ENCODE peak calls at places on chromosome 3, in nine cellular contexts. One of them, this sample, is unnamed.

GRCh38 chr3:100068758-100069345 is 45.4 kb downstream of the FILIP1L start:
- DNase-seq in central memory CD4-positive, alpha-beta T cell: peak; percentile 60
- DNase-seq in H9: peak; percentile 77
- DNase-seq in stromal cell of bone marrow: peak; percentile 67
- DNase-seq in NCI-H510A treated with DMSO at 0.1 percent for 48 hours: peak; percentile 13
- DNase-seq in gastrocnemius medialis: peak; percentile 72
- DNase-seq in NCI-H1092 treated with DMSO at 0.1 percent for 48 hours: peak; percentile 79
- DNase-seq in brain pericyte: no peak
- DNase-seq in left ventricle myocardium inferior: peak; percentile 70
- DNase-seq in this sample: peak; percentile 51

GRCh38 chr3:58285334-58285733 is 20.7 kb upstream of the RPP14 start:
- DNase-seq in central memory CD4-positive, alpha-beta T cell: no peak
- DNase-seq in H9: no peak
- DNase-seq in stromal cell of bone marrow: no peak
- DNase-seq in NCI-H510A treated with DMSO at 0.1 percent for 48 hours: no peak
- DNase-seq in gastrocnemius medialis: no peak
- DNase-seq in NCI-H1092 treated with DMSO at 0.1 percent for 48 hours: no peak
- DNase-seq in brain pericyte: no peak
- DNase-seq in left ventricle myocardium inferior: no peak
- DNase-seq in this sample: no peak

GRCh38 chr3:133489466-133490085 is 83.9 kb upstream of the CDV3 start:
- DNase-seq in central memory CD4-positive, alpha-beta T cell: no peak
- DNase-seq in H9: peak; percentile 66
- DNase-seq in stromal cell of bone marrow: no peak
- DNase-seq in NCI-H510A treated with DMSO at 0.1 percent for 48 hours: no peak
- DNase-seq in gastrocnemius medialis: no peak
- DNase-seq in NCI-H1092 treated with DMSO at 0.1 percent for 48 hours: no peak
- DNase-seq in brain pericyte: no peak
- DNase-seq in left ventricle myocardium inferior: no peak
- DNase-seq in this sample: no peak

GRCh38 chr3:143700431-143700975 is 147.8 kb downstream of the SLC9A9 start:
- DNase-seq in central memory CD4-positive, alpha-beta T cell: no peak
- DNase-seq in H9: no peak
- DNase-seq in stromal cell of bone marrow: no peak
- DNase-seq in NCI-H510A treated with DMSO at 0.1 percent for 48 hours: no peak
- DNase-seq in gastrocnemius medialis: no peak
- DNase-seq in NCI-H1092 treated with DMSO at 0.1 percent for 48 hours: no peak
- DNase-seq in brain pericyte: no peak
- DNase-seq in left ventricle myocardium inferior: no peak
- DNase-seq in this sample: no peak

GRCh38 chr3:24490151-24490550 is 4.5 kb downstream of the THRB start:
- DNase-seq in central memory CD4-positive, alpha-beta T cell: no peak
- DNase-seq in H9: no peak
- DNase-seq in stromal cell of bone marrow: no peak
- DNase-seq in NCI-H510A treated with DMSO at 0.1 percent for 48 hours: no peak
- DNase-seq in gastrocnemius medialis: peak; percentile 85
- DNase-seq in NCI-H1092 treated with DMSO at 0.1 percent for 48 hours: no peak
- DNase-seq in brain pericyte: no peak
- DNase-seq in left ventricle myocardium inferior: no peak
- DNase-seq in this sample: no peak

GRCh38 chr3:52147804-52148203 is 6.4 kb downstream of the POC1A start:
- DNase-seq in central memory CD4-positive, alpha-beta T cell: no peak
- DNase-seq in H9: no peak
- DNase-seq in stromal cell of bone marrow: no peak
- DNase-seq in NCI-H510A treated with DMSO at 0.1 percent for 48 hours: no peak
- DNase-seq in gastrocnemius medialis: no peak
- DNase-seq in NCI-H1092 treated with DMSO at 0.1 percent for 48 hours: no peak
- DNase-seq in brain pericyte: no peak
- DNase-seq in left ventricle myocardium inferior: no peak
- DNase-seq in this sample: no peak

GRCh38 chr3:180974286-180974685 is 15.2 kb downstream of the DNAJC19 start:
- DNase-seq in central memory CD4-positive, alpha-beta T cell: no peak
- DNase-seq in H9: no peak
- DNase-seq in stromal cell of bone marrow: no peak
- DNase-seq in NCI-H510A treated with DMSO at 0.1 percent for 48 hours: no peak
- DNase-seq in gastrocnemius medialis: no peak
- DNase-seq in NCI-H1092 treated with DMSO at 0.1 percent for 48 hours: no peak
- DNase-seq in brain pericyte: no peak
- DNase-seq in left ventricle myocardium inferior: no peak
- DNase-seq in this sample: no peak

GRCh38 chr3:100269410-100270217 is 8.8 kb downstream of the TBC1D23 start:
- DNase-seq in central memory CD4-positive, alpha-beta T cell: no peak
- DNase-seq in H9: no peak
- DNase-seq in stromal cell of bone marrow: peak; percentile 77
- DNase-seq in NCI-H510A treated with DMSO at 0.1 percent for 48 hours: no peak
- DNase-seq in gastrocnemius medialis: no peak
- DNase-seq in NCI-H1092 treated with DMSO at 0.1 percent for 48 hours: no peak
- DNase-seq in brain pericyte: no peak
- DNase-seq in left ventricle myocardium inferior: no peak
- DNase-seq in this sample: peak; percentile 81

GRCh38 chr3:140206196-140207040 is 271.4 kb downstream of the CLSTN2 start:
- DNase-seq in central memory CD4-positive, alpha-beta T cell: no peak
- DNase-seq in H9: peak; percentile 61
- DNase-seq in stromal cell of bone marrow: peak; percentile 36
- DNase-seq in NCI-H510A treated with DMSO at 0.1 percent for 48 hours: peak; percentile 31
- DNase-seq in gastrocnemius medialis: no peak
- DNase-seq in NCI-H1092 treated with DMSO at 0.1 percent for 48 hours: peak; percentile 90
- DNase-seq in brain pericyte: no peak
- DNase-seq in left ventricle myocardium inferior: no peak
- DNase-seq in this sample: peak; percentile 14

GRCh38 chr3:42814914-42815507 is 5.8 kb downstream of the ACKR2 start:
- DNase-seq in central memory CD4-positive, alpha-beta T cell: no peak
- DNase-seq in H9: no peak
- DNase-seq in stromal cell of bone marrow: no peak
- DNase-seq in NCI-H510A treated with DMSO at 0.1 percent for 48 hours: no peak
- DNase-seq in gastrocnemius medialis: no peak
- DNase-seq in NCI-H1092 treated with DMSO at 0.1 percent for 48 hours: no peak
- DNase-seq in brain pericyte: no peak
- DNase-seq in left ventricle myocardium inferior: no peak
- DNase-seq in this sample: no peak

GRCh38 chr3:193963808-193964516 is 172.0 kb upstream of the HES1 start:
- DNase-seq in central memory CD4-positive, alpha-beta T cell: no peak
- DNase-seq in H9: no peak
- DNase-seq in stromal cell of bone marrow: no peak
- DNase-seq in NCI-H510A treated with DMSO at 0.1 percent for 48 hours: no peak
- DNase-seq in gastrocnemius medialis: no peak
- DNase-seq in NCI-H1092 treated with DMSO at 0.1 percent for 48 hours: no peak
- DNase-seq in brain pericyte: no peak
- DNase-seq in left ventricle myocardium inferior: no peak
- DNase-seq in this sample: no peak

This sample was measured in AG09319.